ENCODE peak calls at places on chromosomes 7 and 10, in nine cellular contexts. O is GM23248, P is hepatocyte, G is MM.1S, S is HCT116, D is neural progenitor cell, X is PC-3, K is GM23338, M is SK-N-SH. B is an unnamed sample.

GRCh38 chr7:31794851-31795250 is 107.8 kb downstream of the PPP1R17 start:
- DNase-seq in O (peak; percentile 30), P (no peak), G (no peak), S (no peak), D (no peak), X (no peak), K (no peak), M (no peak), B (no peak)

GRCh38 chr7:128215739-128216138 is 25.3 kb upstream of the LEP start:
- DNase-seq in O (peak; percentile 48), P (no peak), G (no peak), S (no peak), D (no peak), X (peak; percentile 38), K (no peak), M (peak; percentile 55), B (no peak)

GRCh38 chr7:139542308-139543151 is 19.0 kb downstream of the CLEC2L start:
- DNase-seq in O (no peak), P (no peak), G (no peak), S (no peak), D (no peak), X (no peak), K (peak; percentile 21), M (peak; percentile 23), B (no peak)

GRCh38 chr7:75866129-75866496 is 12.7 kb upstream of the RHBDD2 start:
- DNase-seq in O (peak; percentile 38), P (no peak), G (no peak), S (no peak), D (no peak), X (no peak), K (no peak), M (no peak), B (no peak)

GRCh38 chr10:69801094-69801433 is 642 bp upstream of the COL13A1 start:
- DNase-seq in O (peak; percentile 70), P (peak; percentile 80), G (peak; percentile 40), S (peak; percentile 60), D (peak; percentile 76), X (peak; percentile 92), K (peak; percentile 87), M (peak; percentile 73), B (peak; percentile 13)

GRCh38 chr10:112189465-112189864 is 5.9 kb upstream of the GPAM start:
- DNase-seq in O (no peak), P (no peak), G (no peak), S (no peak), D (no peak), X (no peak), K (no peak), M (no peak), B (no peak)

GRCh38 chr10:29692121-29692539 is 57.4 kb upstream of the SVIL start:
- DNase-seq in O (peak; percentile 49), P (no peak), G (no peak), S (no peak), D (no peak), X (no peak), K (peak; percentile 62), M (no peak), B (no peak)

GRCh38 chr7:86598721-86599120 is 45.0 kb upstream of the GRM3 start:
- DNase-seq in O (no peak), P (no peak), G (no peak), S (no peak), D (no peak), X (no peak), K (peak; percentile 7), M (no peak), B (no peak)

DNA sequence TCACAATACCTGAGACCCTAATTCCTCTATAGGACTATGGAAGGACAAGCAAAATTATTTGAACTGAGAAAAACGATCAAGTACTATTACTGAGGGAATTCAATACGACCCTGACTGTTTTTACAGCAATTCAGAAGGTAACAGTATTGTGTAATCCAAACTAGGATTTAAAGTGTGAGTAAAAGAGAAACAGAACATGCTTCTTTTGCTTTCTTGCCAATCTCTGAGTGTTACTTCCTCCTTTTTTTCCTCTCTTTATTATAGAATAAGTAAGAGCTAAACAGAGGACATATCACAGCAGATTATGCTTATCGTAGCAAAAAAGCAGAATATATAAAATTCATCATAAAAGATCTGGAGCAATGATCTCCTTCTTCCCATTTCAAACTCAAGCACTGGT is 292.1 kb downstream of the THSD7A start:
- DNase-seq in O (peak; percentile 46), P (no peak), G (no peak), S (no peak), D (no peak), X (no peak), K (no peak), M (no peak), B (peak; percentile 21)
- H3K27ac ChIP-seq in O (peak overlapping the region; percentile 9), P (peak overlapping the region; percentile 78), G (no peak overlapping the region), S (no peak overlapping the region), D (no peak overlapping the region), X (peak overlapping the region; percentile 8), K (no peak overlapping the region), M (no peak overlapping the region), B (peak overlapping the region; percentile 74)

GRCh38 chr10:48805848-48806247 is 121.2 kb downstream of the WDFY4 start:
- DNase-seq in O (peak; percentile 47), P (no peak), G (no peak), S (no peak), D (no peak), X (no peak), K (no peak), M (no peak), B (no peak)

GRCh38 chr10:48806282-48806681 is 121.6 kb downstream of the WDFY4 start:
- DNase-seq in O (no peak), P (no peak), G (no peak), S (no peak), D (peak; percentile 23), X (no peak), K (peak; percentile 14), M (no peak), B (no peak)

GRCh38 chr10:48803831-48804584 is 119.3 kb downstream of the WDFY4 start:
- DNase-seq in O (no peak), P (no peak), G (no peak), S (no peak), D (no peak), X (no peak), K (peak; percentile 16), M (no peak), B (no peak)

GRCh38 chr10:48805411-48805810 is 120.7 kb downstream of the WDFY4 start:
- DNase-seq in O (no peak), P (no peak), G (no peak), S (no peak), D (no peak), X (no peak), K (no peak), M (no peak), B (no peak)

DNA sequence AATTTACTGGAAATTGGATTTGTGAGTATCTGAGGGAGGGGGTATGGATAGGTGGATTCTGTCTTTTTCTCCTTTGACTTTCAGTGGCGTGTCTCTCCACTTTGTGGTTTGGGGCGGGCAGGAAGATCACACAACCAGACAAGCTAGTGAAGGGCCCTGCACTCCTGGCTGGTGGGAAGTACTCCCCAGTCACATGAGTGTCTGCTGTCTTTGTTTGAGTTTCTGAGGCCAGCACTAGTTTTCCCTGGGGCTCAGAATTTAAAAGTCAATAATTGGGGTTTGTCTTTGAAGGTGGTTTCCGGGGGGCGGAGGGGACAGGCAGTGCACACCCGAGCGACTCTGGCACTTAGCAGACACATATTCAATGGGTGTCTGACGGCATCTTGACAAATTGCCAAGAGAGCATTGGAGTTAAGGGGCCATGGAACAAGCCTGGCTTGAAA is 120.1 kb downstream of the WDFY4 start:
- DNase-seq in O (no peak), P (peak; percentile 58), G (no peak), S (no peak), D (no peak), X (no peak), K (no peak), M (peak; percentile 38), B (no peak)
- TF ChIP-seq EZH2phosphoT487 in O (no peak), P (no peak), G (no peak), S (no peak), D (no peak), X (no peak), K (no peak), M (no peak), B (no peak)

GRCh38 chr10:96850825-96851224 is 18.7 kb downstream of the LCOR start:
- DNase-seq in O (peak; percentile 96), P (peak; percentile 25), G (no peak), S (no peak), D (no peak), X (peak; percentile 47), K (no peak), M (no peak), B (no peak)

GRCh38 chr10:96846926-96847325 is 14.8 kb downstream of the LCOR start:
- DNase-seq in O (no peak), P (no peak), G (no peak), S (no peak), D (no peak), X (no peak), K (no peak), M (no peak), B (no peak)

GRCh38 chr10:96850113-96850512 is 18.0 kb downstream of the LCOR start:
- DNase-seq in O (no peak), P (no peak), G (no peak), S (no peak), D (no peak), X (no peak), K (no peak), M (no peak), B (no peak)

GRCh38 chr10:96846395-96846794 is 14.3 kb downstream of the LCOR start:
- DNase-seq in O (no peak), P (no peak), G (no peak), S (no peak), D (no peak), X (peak; percentile 34), K (no peak), M (no peak), B (no peak)

DNA sequence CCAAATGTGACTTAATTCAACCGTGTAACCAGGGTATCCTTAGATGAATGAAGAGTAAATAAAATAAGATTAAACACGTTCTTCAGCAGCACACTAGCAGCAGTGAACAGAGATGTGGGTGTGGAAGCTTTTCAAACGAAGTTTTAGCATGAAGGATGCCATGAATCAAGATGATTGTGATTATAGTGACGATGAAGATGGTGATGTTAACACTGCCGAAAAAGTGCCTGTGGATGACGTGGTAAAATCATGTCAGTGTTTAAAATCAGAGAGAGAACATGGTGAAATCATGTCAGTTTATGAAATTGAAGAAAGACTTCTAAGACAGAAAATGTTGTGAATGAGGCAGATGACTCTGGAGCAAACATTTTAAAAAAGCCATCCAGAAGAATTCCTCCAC is 19.2 kb downstream of the LCOR start:
- DNase-seq in O (peak; percentile 54), P (no peak), G (no peak), S (no peak), D (no peak), X (no peak), K (no peak), M (no peak), B (no peak)
- H3K4me2 ChIP-seq in O (peak overlapping the region; percentile 84), P (no peak overlapping the region), G (no peak overlapping the region), S (no peak overlapping the region), D (no peak overlapping the region), X (no peak overlapping the region), K (no peak overlapping the region), M (peak overlapping the region; percentile 0), B (no peak overlapping the region)

GRCh38 chr10:110864662-110865140 is 7.0 kb upstream of the PDCD4 start:
- DNase-seq in O (peak; percentile 15), P (no peak), G (peak; percentile 93), S (no peak), D (no peak), X (no peak), K (no peak), M (no peak), B (peak; percentile 89)

GRCh38 chr10:110863956-110864355 is 7.8 kb upstream of the PDCD4 start:
- DNase-seq in O (no peak), P (no peak), G (no peak), S (no peak), D (no peak), X (no peak), K (no peak), M (no peak), B (no peak)

GRCh38 chr10:110862961-110863360 is 8.8 kb upstream of the PDCD4 start:
- DNase-seq in O (no peak), P (no peak), G (no peak), S (no peak), D (no peak), X (no peak), K (no peak), M (no peak), B (no peak)

GRCh38 chr10:110861930-110862677 is 9.6 kb upstream of the PDCD4 start:
- DNase-seq in O (peak; percentile 32), P (no peak), G (no peak), S (no peak), D (no peak), X (no peak), K (no peak), M (no peak), B (no peak)

GRCh38 chr10:110863361-110863760 is 8.4 kb upstream of the PDCD4 start:
- DNase-seq in O (peak; percentile 23), P (no peak), G (no peak), S (no peak), D (no peak), X (no peak), K (no peak), M (no peak), B (no peak)
- H3K27ac ChIP-seq in O (no peak overlapping the region), P (peak overlapping the region; percentile 90), G (peak overlapping the region; percentile 97), S (no peak overlapping the region), D (no peak overlapping the region), X (no peak overlapping the region), K (no peak overlapping the region), M (no peak overlapping the region), B (peak overlapping the region; percentile 92)